ENCODE peak calls at places on chromosomes 13 and 19, in six cellular contexts. H, L, R, J, E and X are unnamed samples.
A peak's percentile ranks its signal among the peaks of the same experiment; 100 is the strongest.

GRCh38 chr19:54684537-54684936 is 21.8 kb downstream of the LILRB4 start:
- DNase-seq in H (no peak), L (peak; percentile 66), R (no peak), J (no peak), E (peak; percentile 38), X (peak; percentile 76)

GRCh38 chr13:98458431-98458830 is 118.5 kb downstream of the STK24 start:
- DNase-seq in H (no peak), L (no peak), R (no peak), J (no peak), E (no peak), X (no peak)

GRCh38 chr19:19436137-19436691 is 30.7 kb downstream of the GATAD2A start:
- DNase-seq in H (no peak), L (no peak), R (no peak), J (peak; percentile 9), E (no peak), X (no peak)

GRCh38 chr19:51064534-51065220 is at the start of gene KLK13:
- DNase-seq in H (peak; percentile 63), L (no peak), R (peak; percentile 7), J (no peak), E (peak; percentile 18), X (no peak)

GRCh38 chr13:44132710-44133109 is 240.9 kb upstream of the SERP2 start:
- DNase-seq in H (no peak), L (peak; percentile 53), R (peak; percentile 38), J (no peak), E (peak; percentile 77), X (no peak)

GRCh38 chr13:39038569-39038898 is 278 bp downstream of the NHLRC3 start:
- DNase-seq in H (no peak), L (peak; percentile 8), R (no peak), J (no peak), E (peak; percentile 58), X (peak; percentile 27)

GRCh38 chr13:40503966-40504591 is 162.4 kb downstream of the FOXO1 start:
- DNase-seq in H (peak; percentile 62), L (peak; percentile 86), R (no peak), J (no peak), E (peak; percentile 81), X (no peak)

GRCh38 chr19:14475251-14476073 is at the start of gene PTGER1:
- DNase-seq in H (peak; percentile 74), L (peak; percentile 68), R (peak; percentile 21), J (peak; percentile 89), E (peak; percentile 67), X (no peak)

GRCh38 chr19:39398297-39398864 is 7.2 kb downstream of the MED29 start:
- DNase-seq in H (peak; percentile 82), L (peak; percentile 42), R (peak; percentile 69), J (no peak), E (peak; percentile 97), X (peak; percentile 30)

GRCh38 chr19:46732966-46733692 is 12.7 kb upstream of the FKRP start:
- DNase-seq in H (no peak), L (peak; percentile 67), R (no peak), J (no peak), E (no peak), X (no peak)

GRCh38 chr19:6357174-6357573 is 4.2 kb upstream of the CLPP start:
- DNase-seq in H (no peak), L (no peak), R (no peak), J (no peak), E (no peak), X (no peak)

GRCh38 chr13:108322206-108322824 is 52.8 kb downstream of the TNFSF13B start:
- DNase-seq in H (peak; percentile 69), L (peak; percentile 60), R (peak; percentile 28), J (peak; percentile 36), E (peak; percentile 70), X (peak; percentile 61)

GRCh38 chr19:45428385-45429231 is 4.9 kb upstream of the ERCC1 start:
- DNase-seq in H (peak; percentile 81), L (peak; percentile 30), R (no peak), J (peak; percentile 83), E (peak; percentile 85), X (no peak)

GRCh38 chr19:23283925-23284324 is 33.7 kb upstream of the ZNF724 start:
- DNase-seq in H (peak; percentile 51), L (peak; percentile 24), R (peak; percentile 18), J (peak; percentile 67), E (peak; percentile 58), X (peak; percentile 40)

GRCh38 chr19:48658483-48658882 is 12.5 kb upstream of the CA11 start:
- DNase-seq in H (no peak), L (no peak), R (no peak), J (no peak), E (no peak), X (no peak)

GRCh38 chr13:94309997-94310842 is 169.3 kb downstream of the DCT start:
- DNase-seq in H (no peak), L (peak; percentile 79), R (no peak), J (no peak), E (peak; percentile 79), X (no peak)

GRCh38 chr13:28246891-28247290 is 108.5 kb downstream of the PAN3 start:
- DNase-seq in H (no peak), L (no peak), R (no peak), J (no peak), E (peak; percentile 3), X (no peak)

GRCh38 chr19:37977992-37978391 is 71.0 kb downstream of the SIPA1L3 start:
- DNase-seq in H (no peak), L (no peak), R (no peak), J (no peak), E (peak; percentile 57), X (no peak)

GRCh38 chr19:1416014-1416841 is 8.8 kb downstream of the DAZAP1 start:
- DNase-seq in H (no peak), L (no peak), R (no peak), J (no peak), E (peak; percentile 75), X (no peak)

GRCh38 chr13:80133631-80134083 is 207.3 kb downstream of the SPRY2 start:
- DNase-seq in H (no peak), L (no peak), R (no peak), J (no peak), E (peak; percentile 14), X (no peak)

DNA sequence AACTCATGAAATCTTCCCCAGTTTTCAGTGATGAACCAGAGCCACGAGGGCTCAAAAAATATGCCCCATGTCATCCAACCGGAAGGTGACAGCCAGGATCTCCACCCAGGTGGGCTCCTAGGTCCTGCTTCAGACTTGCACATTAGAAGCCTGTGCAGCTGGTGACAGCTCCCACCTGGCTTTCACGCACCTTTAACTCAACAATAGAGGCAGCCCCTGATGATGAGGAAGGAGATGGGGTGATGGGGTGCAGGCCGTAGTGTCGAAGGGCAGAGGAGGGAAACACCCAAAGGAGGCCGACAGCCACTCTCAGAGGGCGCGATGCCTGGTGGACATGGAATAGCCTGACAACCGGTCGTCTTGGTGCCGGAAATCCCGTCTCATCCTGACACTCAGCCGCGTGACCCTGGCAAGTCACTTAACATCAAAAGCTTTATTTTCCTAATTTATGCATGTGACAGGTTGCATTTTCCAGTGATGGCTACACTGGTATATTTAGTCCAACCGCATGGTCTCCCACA is 118.0 kb downstream of the SOX1 start:
- DNase-seq in H (no peak), L (no peak), R (no peak), J (no peak), E (no peak), X (no peak)
- H3K27me3 ChIP-seq in H (no peaks in the 10 kb centered on the region), L (peaks cover 11% of the 10 kb centered on the region), R (peaks cover 17% of the 10 kb centered on the region), J (peaks cover 11% of the 10 kb centered on the region), E (no peaks in the 10 kb centered on the region), X (peaks cover 21% of the 10 kb centered on the region)

DNA sequence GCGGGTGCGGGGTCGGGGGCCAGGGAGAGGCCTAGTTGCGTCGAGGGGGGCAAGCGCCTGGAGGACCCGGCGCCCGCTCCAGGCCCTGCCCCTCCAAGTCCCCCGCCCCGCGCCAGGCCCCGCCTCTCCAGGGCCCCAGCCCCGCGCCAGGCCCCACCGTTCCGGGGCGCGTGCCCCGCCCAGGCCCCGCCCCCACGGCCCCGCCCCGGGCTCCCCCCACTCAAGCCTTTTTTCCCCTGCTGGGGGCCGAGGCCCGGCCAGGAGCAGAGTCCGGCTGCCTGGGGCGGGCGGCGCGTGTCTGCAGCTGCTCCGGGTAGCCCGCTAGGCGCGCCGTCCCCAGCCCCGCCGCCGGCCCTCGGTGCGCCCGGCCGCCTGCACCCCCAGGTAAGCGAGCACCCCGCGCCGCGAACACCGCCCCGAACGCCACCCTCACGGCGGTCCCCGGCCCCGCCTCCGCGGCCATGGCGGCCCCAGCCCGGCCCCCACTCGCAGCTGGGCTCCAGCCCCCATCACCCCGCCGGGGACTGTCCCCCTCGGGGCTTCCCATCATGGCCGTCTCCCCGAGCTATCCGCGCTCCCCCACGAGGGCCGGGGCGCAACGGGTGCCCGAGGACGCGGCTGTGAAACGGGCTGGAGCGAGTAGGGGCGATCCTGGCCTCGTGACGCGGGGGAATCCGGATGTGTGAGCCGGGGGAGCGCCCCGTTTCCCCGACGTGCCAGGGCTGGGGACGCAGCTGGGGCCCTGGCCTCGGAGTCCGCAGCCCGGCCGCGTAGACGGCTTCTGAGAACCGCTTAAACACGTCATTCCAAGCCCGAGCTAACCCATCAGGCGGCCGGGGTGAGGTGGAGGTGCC is at the start of gene CERS4:
- DNase-seq in H (peak; percentile 96), L (peak; percentile 52), R (no peak), J (peak; percentile 98), E (peak; percentile 32), X (no peak)
- H2AFZ ChIP-seq in H (peak within 1 kb of the TSS; percentile 83), L (peak within 1 kb of the TSS; percentile 98), R (peak within 1 kb of the TSS; percentile 46), J (peak within 1 kb of the TSS; percentile 93), E (peak within 1 kb of the TSS; percentile 29), X (no peak within 1 kb of the TSS)

GRCh38 chr13:79044415-79044814 is 361.6 kb downstream of the RBM26 start:
- DNase-seq in H (no peak), L (peak; percentile 53), R (no peak), J (no peak), E (no peak), X (no peak)
- TF ChIP-seq EZH2phosphoT487 in H (no peak), L (no peak), R (no peak), J (no peak), E (no peak), X (no peak)

DNA sequence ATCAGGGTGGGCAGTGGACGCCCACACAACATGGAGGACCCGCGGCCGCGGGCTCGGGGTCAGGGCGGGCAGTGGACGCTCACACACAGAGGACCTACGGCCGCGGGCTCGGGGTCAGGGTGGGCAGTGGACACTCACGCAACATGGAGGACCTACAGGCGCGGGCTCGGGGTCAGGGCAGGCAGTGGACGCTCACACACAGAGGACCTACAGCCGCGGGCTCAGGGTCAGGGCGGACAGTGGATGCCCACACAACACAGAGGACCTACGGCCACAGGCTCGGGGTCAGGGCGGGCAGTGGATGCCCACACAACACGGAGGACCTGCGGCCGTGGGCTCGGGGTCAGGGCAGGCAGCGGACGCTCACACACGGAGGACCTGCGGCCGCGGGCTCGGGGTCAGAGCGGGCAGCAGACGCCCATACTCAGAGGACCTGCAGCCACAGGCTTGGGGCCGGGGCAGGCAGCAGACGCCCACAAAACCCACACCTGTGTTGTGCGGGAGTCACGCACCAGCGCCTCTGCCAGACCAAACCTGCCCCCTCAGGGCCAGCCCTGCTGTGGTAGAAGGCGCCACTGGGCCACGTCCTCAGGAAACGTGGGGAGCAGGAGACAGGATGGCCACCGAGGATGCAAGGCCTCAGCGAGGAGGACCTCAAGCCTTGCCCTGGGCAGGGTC is 27.6 kb upstream of the C13orf46 start:
- DNase-seq in H (no peak), L (no peak), R (no peak), J (no peak), E (no peak), X (no peak)
- H3K27me3 ChIP-seq in H (no peaks in the 10 kb centered on the region), L (no peaks in the 10 kb centered on the region), R (no peaks in the 10 kb centered on the region), J (no peaks in the 10 kb centered on the region), E (no peaks in the 10 kb centered on the region), X (no peaks in the 10 kb centered on the region)

DNA sequence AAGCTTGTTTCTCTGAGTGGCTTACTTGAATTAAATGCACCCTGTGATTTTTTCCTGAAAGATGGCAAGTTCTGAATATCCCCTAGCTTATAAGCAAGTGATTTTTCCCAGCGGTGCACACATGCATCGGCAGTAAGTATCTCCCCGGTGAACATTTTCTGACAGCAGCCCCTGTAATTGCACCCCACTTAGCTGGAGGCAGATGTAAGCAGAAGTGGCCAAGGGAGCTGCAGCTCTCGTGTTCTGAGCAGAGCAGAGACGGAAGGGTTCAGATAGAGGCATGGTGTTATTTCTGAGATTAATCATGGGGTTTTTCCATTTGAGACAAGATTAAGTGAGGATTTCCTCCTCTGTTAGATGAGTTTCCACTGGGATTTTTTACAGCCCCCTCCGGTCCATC is 340.5 kb downstream of the SLC7A1 start:
- DNase-seq in H (no peak), L (no peak), R (no peak), J (no peak), E (no peak), X (no peak)
- H2AFZ ChIP-seq in H (no peak overlapping the region), L (no peak overlapping the region), R (no peak overlapping the region), J (no peak overlapping the region), E (no peak overlapping the region), X (no peak overlapping the region)